ENCODE peak calls at places on chromosomes 11 and 22, in nine cellular contexts. One of them, this sample, is unnamed.

GRCh38 chr11:16969010-16970004 is 44.9 kb downstream of the PLEKHA7 start:
- DNase-seq in A549: no peak
- DNase-seq in SK-N-SH: peak; percentile 70
- DNase-seq in K562: no peak
- DNase-seq in GM12878: no peak
- DNase-seq in Panc1: no peak
- DNase-seq in HepG2: no peak
- DNase-seq in HCT116: no peak
- DNase-seq in HL-60: no peak
- DNase-seq in this sample: no peak

GRCh38 chr11:93888026-93888425 is 37.6 kb upstream of the VSTM5 start:
- DNase-seq in A549: no peak
- DNase-seq in SK-N-SH: no peak
- DNase-seq in K562: no peak
- DNase-seq in GM12878: no peak
- DNase-seq in Panc1: no peak
- DNase-seq in HepG2: no peak
- DNase-seq in HCT116: no peak
- DNase-seq in HL-60: no peak
- DNase-seq in this sample: no peak

GRCh38 chr22:17121235-17122195 is at the start of gene TMEM121B:
- DNase-seq in A549: no peak
- DNase-seq in SK-N-SH: peak; percentile 95
- DNase-seq in K562: peak; percentile 46
- DNase-seq in GM12878: no peak
- DNase-seq in Panc1: no peak
- DNase-seq in HepG2: no peak
- DNase-seq in HCT116: no peak
- DNase-seq in HL-60: peak; percentile 77
- DNase-seq in this sample: peak; percentile 98

GRCh38 chr22:47552541-47553205 is 790.2 kb downstream of the TBC1D22A start:
- DNase-seq in A549: no peak
- DNase-seq in SK-N-SH: no peak
- DNase-seq in K562: no peak
- DNase-seq in GM12878: no peak
- DNase-seq in Panc1: no peak
- DNase-seq in HepG2: no peak
- DNase-seq in HCT116: no peak
- DNase-seq in HL-60: no peak
- DNase-seq in this sample: no peak

GRCh38 chr22:19756288-19757128 is 4.1 kb upstream of the TBX1 start:
- DNase-seq in A549: peak; percentile 72
- DNase-seq in SK-N-SH: peak; percentile 78
- DNase-seq in K562: peak; percentile 99
- DNase-seq in GM12878: no peak
- DNase-seq in Panc1: no peak
- DNase-seq in HepG2: peak; percentile 35
- DNase-seq in HCT116: peak; percentile 34
- DNase-seq in HL-60: no peak
- DNase-seq in this sample: peak; percentile 73

GRCh38 chr11:73667906-73668305 is 21.5 kb downstream of the PLEKHB1 start:
- DNase-seq in A549: no peak
- DNase-seq in SK-N-SH: no peak
- DNase-seq in K562: no peak
- DNase-seq in GM12878: no peak
- DNase-seq in Panc1: no peak
- DNase-seq in HepG2: no peak
- DNase-seq in HCT116: no peak
- DNase-seq in HL-60: no peak
- DNase-seq in this sample: no peak

GRCh38 chr11:120964857-120965256 is 59.0 kb upstream of the TBCEL start:
- DNase-seq in A549: no peak
- DNase-seq in SK-N-SH: no peak
- DNase-seq in K562: no peak
- DNase-seq in GM12878: no peak
- DNase-seq in Panc1: no peak
- DNase-seq in HepG2: no peak
- DNase-seq in HCT116: no peak
- DNase-seq in HL-60: no peak
- DNase-seq in this sample: no peak

GRCh38 chr11:131893988-131894387 is 523.6 kb downstream of the NTM start:
- DNase-seq in A549: no peak
- DNase-seq in SK-N-SH: no peak
- DNase-seq in K562: no peak
- DNase-seq in GM12878: no peak
- DNase-seq in Panc1: no peak
- DNase-seq in HepG2: no peak
- DNase-seq in HCT116: no peak
- DNase-seq in HL-60: no peak
- DNase-seq in this sample: no peak

GRCh38 chr11:101870510-101870909 is 44.3 kb upstream of the CEP126 start:
- DNase-seq in A549: peak; percentile 38
- DNase-seq in SK-N-SH: no peak
- DNase-seq in K562: no peak
- DNase-seq in GM12878: no peak
- DNase-seq in Panc1: no peak
- DNase-seq in HepG2: no peak
- DNase-seq in HCT116: peak; percentile 41
- DNase-seq in HL-60: no peak
- DNase-seq in this sample: no peak

GRCh38 chr11:13889566-13890214 is 72.8 kb upstream of the SPON1 start:
- DNase-seq in A549: no peak
- DNase-seq in SK-N-SH: peak; percentile 17
- DNase-seq in K562: no peak
- DNase-seq in GM12878: no peak
- DNase-seq in Panc1: no peak
- DNase-seq in HepG2: no peak
- DNase-seq in HCT116: no peak
- DNase-seq in HL-60: no peak
- DNase-seq in this sample: no peak

GRCh38 chr11:101321222-101321621 is 191.6 kb upstream of the PGR start:
- DNase-seq in A549: no peak
- DNase-seq in SK-N-SH: no peak
- DNase-seq in K562: no peak
- DNase-seq in GM12878: no peak
- DNase-seq in Panc1: no peak
- DNase-seq in HepG2: no peak
- DNase-seq in HCT116: no peak
- DNase-seq in HL-60: no peak
- DNase-seq in this sample: peak; percentile 54

GRCh38 chr11:9264381-9265210 is 554 bp downstream of the DENND5A start:
- DNase-seq in A549: peak; percentile 39
- DNase-seq in SK-N-SH: peak; percentile 60
- DNase-seq in K562: peak; percentile 42
- DNase-seq in GM12878: no peak
- DNase-seq in Panc1: no peak
- DNase-seq in HepG2: no peak
- DNase-seq in HCT116: no peak
- DNase-seq in HL-60: peak; percentile 34
- DNase-seq in this sample: peak; percentile 44

GRCh38 chr22:29072193-29072978 is 449 bp upstream of the KREMEN1 start:
- DNase-seq in A549: peak; percentile 63
- DNase-seq in SK-N-SH: peak; percentile 99
- DNase-seq in K562: peak; percentile 94
- DNase-seq in GM12878: no peak
- DNase-seq in Panc1: no peak
- DNase-seq in HepG2: peak; percentile 89
- DNase-seq in HCT116: peak; percentile 89
- DNase-seq in HL-60: no peak
- DNase-seq in this sample: peak; percentile 98

GRCh38 chr22:29071261-29072045 is 1.4 kb upstream of the KREMEN1 start:
- DNase-seq in A549: no peak
- DNase-seq in SK-N-SH: no peak
- DNase-seq in K562: no peak
- DNase-seq in GM12878: no peak
- DNase-seq in Panc1: no peak
- DNase-seq in HepG2: peak; percentile 71
- DNase-seq in HCT116: no peak
- DNase-seq in HL-60: no peak
- DNase-seq in this sample: peak; percentile 91

GRCh38 chr22:29072979-29073617 is at the start of gene KREMEN1:
- DNase-seq in A549: no peak
- DNase-seq in SK-N-SH: no peak
- DNase-seq in K562: no peak
- DNase-seq in GM12878: no peak
- DNase-seq in Panc1: no peak
- DNase-seq in HepG2: no peak
- DNase-seq in HCT116: no peak
- DNase-seq in HL-60: no peak
- DNase-seq in this sample: no peak

GRCh38 chr22:29074276-29074625 is 1.4 kb downstream of the KREMEN1 start:
- DNase-seq in A549: no peak
- DNase-seq in SK-N-SH: no peak
- DNase-seq in K562: no peak
- DNase-seq in GM12878: no peak
- DNase-seq in Panc1: no peak
- DNase-seq in HepG2: no peak
- DNase-seq in HCT116: no peak
- DNase-seq in HL-60: no peak
- DNase-seq in this sample: peak; percentile 38

DNA sequence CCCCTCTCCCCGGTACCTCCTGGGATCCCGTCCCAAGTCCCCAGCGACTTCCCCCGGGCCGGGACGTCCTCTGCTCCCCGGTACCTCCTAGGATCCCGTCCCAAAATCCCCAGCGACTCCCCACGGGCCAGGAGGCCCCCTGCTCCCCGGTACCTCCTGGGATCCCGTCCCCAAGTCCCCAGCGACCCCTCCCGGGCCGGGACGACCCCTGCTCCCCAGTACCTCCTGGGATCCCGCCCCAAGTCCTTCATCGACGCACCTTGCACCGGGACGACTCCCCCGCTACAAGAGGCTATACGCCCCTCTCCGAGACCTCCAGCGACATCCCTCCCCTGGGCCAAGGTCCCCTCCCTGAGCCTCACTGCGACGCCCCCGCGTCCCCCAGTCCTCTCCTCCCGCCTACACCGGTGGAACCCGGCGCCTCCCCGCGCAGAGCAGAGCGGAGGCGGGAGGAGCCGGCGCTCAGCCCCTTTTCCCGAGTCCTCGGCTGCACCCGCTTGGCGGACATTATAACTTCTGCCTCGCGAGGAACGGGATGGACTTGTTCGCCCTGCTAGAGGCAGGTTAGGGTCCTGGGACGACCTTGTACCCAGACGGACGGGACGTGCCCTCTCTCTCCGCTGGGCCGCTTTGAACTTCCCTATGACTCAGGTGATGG is 912 bp downstream of the KREMEN1 start:
- DNase-seq in A549: no peak
- DNase-seq in SK-N-SH: no peak
- DNase-seq in K562: no peak
- DNase-seq in GM12878: no peak
- DNase-seq in Panc1: no peak
- DNase-seq in HepG2: peak; percentile 54
- DNase-seq in HCT116: no peak
- DNase-seq in HL-60: no peak
- DNase-seq in this sample: peak; percentile 83
- TF ChIP-seq REST in A549: no peak
- TF ChIP-seq REST in SK-N-SH: no peak
- TF ChIP-seq REST in K562: no peak
- TF ChIP-seq REST in GM12878: no peak
- TF ChIP-seq REST in Panc1: no peak
- TF ChIP-seq REST in HepG2: no peak
- TF ChIP-seq REST in HCT116: no peak
- TF ChIP-seq REST in HL-60: no peak
- TF ChIP-seq REST in this sample: no peak

DNA sequence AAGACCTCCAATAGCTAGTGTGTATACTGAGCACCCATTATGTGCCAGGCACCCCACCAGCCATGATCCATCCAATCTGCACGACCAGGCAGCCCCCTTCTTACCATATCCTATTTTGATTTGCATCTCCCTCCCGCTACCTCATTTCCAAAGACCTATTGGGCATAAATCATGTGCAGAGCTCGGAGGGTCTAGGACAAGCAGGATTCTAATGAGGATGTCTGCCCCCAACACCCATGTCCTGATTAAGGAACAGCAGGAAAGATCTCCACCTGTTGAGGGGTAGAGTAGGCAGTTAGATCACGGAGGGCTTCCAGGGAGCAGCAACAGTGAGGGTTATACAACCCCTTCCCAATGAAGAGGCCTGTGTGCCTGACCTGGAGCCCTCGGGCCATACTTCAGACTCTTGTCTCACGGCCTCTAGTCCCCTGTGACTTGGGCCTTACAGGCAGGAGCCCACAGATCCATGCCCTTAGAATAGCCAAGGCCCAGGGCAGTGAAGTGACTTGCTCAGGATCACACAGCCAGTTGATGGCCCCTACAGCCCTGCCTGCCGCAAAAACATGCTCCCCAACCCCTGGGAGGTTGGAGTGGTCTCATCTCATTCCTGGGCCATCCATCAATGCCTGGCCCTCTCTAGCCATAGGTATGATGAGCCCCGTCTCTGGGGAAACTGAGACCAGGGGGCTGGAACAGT is 3.5 kb downstream of the RAB3IL1 start:
- DNase-seq in A549: no peak
- DNase-seq in SK-N-SH: peak; percentile 11
- DNase-seq in K562: no peak
- DNase-seq in GM12878: no peak
- DNase-seq in Panc1: no peak
- DNase-seq in HepG2: no peak
- DNase-seq in HCT116: no peak
- DNase-seq in HL-60: no peak
- DNase-seq in this sample: no peak
- TF ChIP-seq REST in A549: no peak
- TF ChIP-seq REST in SK-N-SH: no peak
- TF ChIP-seq REST in K562: no peak
- TF ChIP-seq REST in GM12878: no peak
- TF ChIP-seq REST in Panc1: no peak
- TF ChIP-seq REST in HepG2: no peak
- TF ChIP-seq REST in HCT116: no peak
- TF ChIP-seq REST in HL-60: no peak
- TF ChIP-seq REST in this sample: no peak

GRCh38 chr11:10653242-10653641 is 40.3 kb downstream of the IRAG1 start:
- DNase-seq in A549: no peak
- DNase-seq in SK-N-SH: no peak
- DNase-seq in K562: no peak
- DNase-seq in GM12878: no peak
- DNase-seq in Panc1: no peak
- DNase-seq in HepG2: no peak
- DNase-seq in HCT116: no peak
- DNase-seq in HL-60: no peak
- DNase-seq in this sample: no peak
- TF ChIP-seq REST in A549: no peak
- TF ChIP-seq REST in SK-N-SH: no peak
- TF ChIP-seq REST in K562: no peak
- TF ChIP-seq REST in GM12878: no peak
- TF ChIP-seq REST in Panc1: no peak
- TF ChIP-seq REST in HepG2: no peak
- TF ChIP-seq REST in HCT116: no peak
- TF ChIP-seq REST in HL-60: no peak
- TF ChIP-seq REST in this sample: no peak

DNA sequence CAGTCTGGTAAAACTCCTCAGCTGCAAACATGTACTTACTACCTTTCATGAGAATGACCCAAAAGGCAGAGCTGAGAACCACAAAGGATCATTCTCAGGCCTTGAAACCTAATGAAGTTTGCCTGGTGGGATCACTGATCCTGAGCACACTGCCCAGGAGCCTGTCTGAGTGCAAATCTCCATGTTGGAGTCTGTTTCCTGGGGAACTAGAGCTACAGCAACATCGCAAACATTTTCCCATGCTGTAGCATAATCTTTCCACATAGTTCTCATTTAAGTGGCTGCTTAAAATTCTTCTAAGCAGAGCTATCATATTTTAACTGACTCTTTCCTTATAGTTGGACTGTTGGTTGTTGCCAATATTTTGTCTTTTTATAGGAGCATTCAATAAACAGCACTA is 58.5 kb downstream of the GUCY1A2 start:
- DNase-seq in A549: no peak
- DNase-seq in SK-N-SH: no peak
- DNase-seq in K562: no peak
- DNase-seq in GM12878: no peak
- DNase-seq in Panc1: no peak
- DNase-seq in HepG2: no peak
- DNase-seq in HCT116: no peak
- DNase-seq in HL-60: no peak
- DNase-seq in this sample: no peak
- TF ChIP-seq REST in A549: no peak
- TF ChIP-seq REST in SK-N-SH: no peak
- TF ChIP-seq REST in K562: no peak
- TF ChIP-seq REST in GM12878: no peak
- TF ChIP-seq REST in Panc1: no peak
- TF ChIP-seq REST in HepG2: no peak
- TF ChIP-seq REST in HCT116: no peak
- TF ChIP-seq REST in HL-60: no peak
- TF ChIP-seq REST in this sample: no peak